ENCODE peak calls at places on chromosomes 7 and 10, in four cellular contexts. Y, D, S and U are unnamed samples.

GRCh38 chr7:2478387-2478760 is 2.2 kb upstream of the GRIFIN start:
- DNase-seq in Y (no peak), S (no peak), D (no peak), U (no peak)

GRCh38 chr10:19819419-19820033 is 3.3 kb downstream of the PLXDC2 start:
- DNase-seq in S (no peak), Y (no peak), D (peak; percentile 14), U (peak; percentile 55)

GRCh38 chr10:77237120-77237519 is 400.5 kb downstream of the KCNMA1 start:
- DNase-seq in D (no peak), Y (no peak), S (no peak), U (no peak)

GRCh38 chr10:123135415-123136141 is at the start of gene HMX3:
- DNase-seq in S (no peak), Y (peak; percentile 85), D (peak; percentile 69), U (no peak)

GRCh38 chr7:133693281-133693680 is 433.9 kb upstream of the LRGUK start:
- DNase-seq in S (no peak), Y (no peak), D (no peak), U (no peak)

GRCh38 chr7:79308176-79308575 is 145.3 kb downstream of the MAGI2 start:
- DNase-seq in Y (no peak), D (no peak), S (no peak), U (peak; percentile 55)

GRCh38 chr10:96306516-96306915 is 2.3 kb downstream of the DNTT start:
- DNase-seq in Y (no peak), S (no peak), D (no peak), U (no peak)

GRCh38 chr7:47528471-47528870 is 53.4 kb downstream of the TNS3 start:
- DNase-seq in Y (no peak), D (no peak), S (no peak), U (no peak)

GRCh38 chr10:91349381-91349780 is 60.8 kb upstream of the HECTD2 start:
- DNase-seq in S (no peak), D (no peak), Y (no peak), U (no peak)

GRCh38 chr7:1668932-1669485 is 1.1 kb upstream of the ELFN1 start:
- DNase-seq in D (peak; percentile 42), S (no peak), Y (no peak), U (no peak)

GRCh38 chr10:22620140-22620857 is 94.1 kb downstream of the PIP4K2A start:
- DNase-seq in Y (no peak), D (peak; percentile 25), S (no peak), U (no peak)
- TF ChIP-seq BRCA1 in Y (no peak), D (no peak), S (no peak), U (no peak)

GRCh38 chr10:71073451-71074175 is 138.8 kb upstream of the UNC5B start:
- DNase-seq in D (no peak), Y (no peak), S (no peak), U (no peak)

GRCh38 chr10:71074176-71074755 is 138.1 kb upstream of the UNC5B start:
- DNase-seq in S (no peak), Y (no peak), D (peak; percentile 74), U (no peak)

GRCh38 chr10:71072146-71072819 is 140.1 kb upstream of the UNC5B start:
- DNase-seq in S (no peak), D (no peak), Y (no peak), U (no peak)

GRCh38 chr10:71070741-71071140 is 141.6 kb upstream of the UNC5B start:
- DNase-seq in D (no peak), S (no peak), Y (no peak), U (no peak)

GRCh38 chr10:71072820-71073205 is 139.6 kb upstream of the UNC5B start:
- DNase-seq in Y (no peak), S (no peak), D (no peak), U (no peak)
- TF ChIP-seq BRCA1 in Y (no peak), S (no peak), D (no peak), U (no peak)

GRCh38 chr10:23197416-23197861 is 5.3 kb downstream of the PTF1A start:
- DNase-seq in S (no peak), Y (peak; percentile 54), D (no peak), U (no peak)
- TF ChIP-seq BRCA1 in S (no peak), Y (no peak), D (no peak), U (no peak)

DNA sequence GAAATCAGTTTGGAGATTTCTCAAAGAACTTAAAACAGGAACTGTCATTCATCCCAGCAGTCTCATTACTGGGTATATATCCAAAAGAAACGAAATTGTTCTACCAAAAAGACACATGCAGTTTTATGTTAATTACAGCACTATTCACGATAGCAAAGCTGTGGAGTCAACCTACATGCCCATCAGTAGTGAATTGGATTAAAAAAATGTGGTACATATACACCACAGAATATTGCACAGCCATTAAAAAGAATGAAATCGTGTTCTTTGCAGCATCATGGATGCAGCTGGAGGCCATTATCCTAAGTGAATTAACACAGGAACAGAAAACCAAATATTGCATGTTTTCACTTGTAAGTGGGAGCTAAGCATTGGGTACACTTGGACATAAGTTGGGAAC is 158.9 kb downstream of the CDK14 start:
- DNase-seq in S (no peak), D (no peak), Y (no peak), U (no peak)
- TF ChIP-seq BRCA1 in S (no peak), D (no peak), Y (no peak), U (no peak)

DNA sequence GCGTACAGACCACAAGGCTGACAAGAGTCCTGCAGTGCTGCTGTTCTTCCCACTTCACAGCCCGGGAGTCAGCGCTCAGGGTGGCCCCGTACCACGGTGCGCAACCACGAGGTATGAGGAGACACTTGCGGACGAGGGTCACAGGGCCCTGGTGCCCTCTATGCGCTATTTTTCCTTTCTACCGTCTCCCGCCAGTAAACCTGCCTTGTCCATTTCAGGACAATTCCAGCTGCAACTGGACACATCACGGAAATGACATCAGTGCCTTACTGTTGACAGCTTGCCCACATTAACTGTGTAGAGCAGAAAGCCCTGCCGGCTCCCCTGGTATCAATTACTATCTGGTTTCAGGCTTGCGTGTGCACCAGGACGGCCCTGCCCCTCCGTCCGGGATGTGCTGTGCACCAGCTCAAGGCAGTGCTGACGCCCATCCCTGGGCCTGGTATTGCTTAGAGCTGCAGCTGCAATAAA is 65.0 kb downstream of the ZRANB1 start:
- DNase-seq in D (no peak), S (no peak), Y (no peak), U (no peak)
- TF ChIP-seq BRCA1 in D (no peak), S (no peak), Y (no peak), U (no peak)